ENCODE peak calls at places on chromosomes 1 and 21, in six cellular contexts. One of them, this sample, is unnamed.

GRCh38 chr1:156113263-156114004 is 1.1 kb upstream of the LMNA start:
- DNase-seq in AG09309: no peak
- DNase-seq in tibial nerve: no peak
- DNase-seq in heart left ventricle: no peak
- DNase-seq in neural progenitor cell: peak; percentile 26
- DNase-seq in sigmoid colon: no peak
- DNase-seq in this sample: no peak

GRCh38 chr1:2045468-2046224 is 4.6 kb upstream of the PRKCZ start:
- DNase-seq in sigmoid colon: no peak
- DNase-seq in neural progenitor cell: no peak
- DNase-seq in AG09309: no peak
- DNase-seq in tibial nerve: no peak
- DNase-seq in heart left ventricle: no peak
- DNase-seq in this sample: no peak

GRCh38 chr1:214862421-214862820 is 220.1 kb upstream of the KCNK2 start:
- DNase-seq in heart left ventricle: no peak
- DNase-seq in sigmoid colon: no peak
- DNase-seq in AG09309: no peak
- DNase-seq in tibial nerve: no peak
- DNase-seq in neural progenitor cell: no peak
- DNase-seq in this sample: no peak

GRCh38 chr1:230020451-230020850 is 46.6 kb upstream of the GALNT2 start:
- DNase-seq in AG09309: no peak
- DNase-seq in tibial nerve: no peak
- DNase-seq in sigmoid colon: no peak
- DNase-seq in neural progenitor cell: no peak
- DNase-seq in heart left ventricle: no peak
- DNase-seq in this sample: no peak

GRCh38 chr1:13725714-13726175 is 25.8 kb downstream of the PRDM2 start:
- DNase-seq in heart left ventricle: no peak
- DNase-seq in AG09309: peak; percentile 49
- DNase-seq in sigmoid colon: no peak
- DNase-seq in neural progenitor cell: peak; percentile 19
- DNase-seq in tibial nerve: no peak
- DNase-seq in this sample: peak; percentile 76

GRCh38 chr1:183583466-183583865 is 6.8 kb downstream of the NCF2 start:
- DNase-seq in neural progenitor cell: no peak
- DNase-seq in AG09309: peak; percentile 42
- DNase-seq in sigmoid colon: no peak
- DNase-seq in tibial nerve: no peak
- DNase-seq in heart left ventricle: peak; percentile 47
- DNase-seq in this sample: no peak

GRCh38 chr1:111938536-111938935 is 50.9 kb downstream of the KCND3 start:
- DNase-seq in sigmoid colon: peak; percentile 28
- DNase-seq in heart left ventricle: no peak
- DNase-seq in tibial nerve: no peak
- DNase-seq in neural progenitor cell: no peak
- DNase-seq in AG09309: no peak
- DNase-seq in this sample: no peak

GRCh38 chr1:234943801-234944402 is 184.7 kb downstream of the TOMM20 start:
- DNase-seq in neural progenitor cell: no peak
- DNase-seq in heart left ventricle: no peak
- DNase-seq in tibial nerve: no peak
- DNase-seq in sigmoid colon: peak; percentile 28
- DNase-seq in AG09309: no peak
- DNase-seq in this sample: no peak

GRCh38 chr1:183602510-183602909 is 12.3 kb upstream of the NCF2 start:
- DNase-seq in heart left ventricle: no peak
- DNase-seq in tibial nerve: no peak
- DNase-seq in sigmoid colon: no peak
- DNase-seq in AG09309: no peak
- DNase-seq in neural progenitor cell: no peak
- DNase-seq in this sample: peak; percentile 30

GRCh38 chr21:29670228-29670627 is 269.6 kb downstream of the GRIK1 start:
- DNase-seq in neural progenitor cell: no peak
- DNase-seq in heart left ventricle: no peak
- DNase-seq in AG09309: no peak
- DNase-seq in sigmoid colon: no peak
- DNase-seq in tibial nerve: no peak
- DNase-seq in this sample: no peak

GRCh38 chr1:25617626-25618432 is 1.2 kb downstream of the MAN1C1 start:
- DNase-seq in neural progenitor cell: peak; percentile 68
- DNase-seq in sigmoid colon: peak; percentile 77
- DNase-seq in AG09309: no peak
- DNase-seq in heart left ventricle: no peak
- DNase-seq in tibial nerve: no peak
- DNase-seq in this sample: no peak

GRCh38 chr21:32886339-32886738 is 114.8 kb upstream of the PAXBP1 start:
- DNase-seq in sigmoid colon: no peak
- DNase-seq in tibial nerve: no peak
- DNase-seq in heart left ventricle: no peak
- DNase-seq in AG09309: no peak
- DNase-seq in neural progenitor cell: no peak
- DNase-seq in this sample: peak; percentile 5

GRCh38 chr1:3217887-3218679 is 149.1 kb downstream of the PRDM16 start:
- DNase-seq in tibial nerve: no peak
- DNase-seq in sigmoid colon: no peak
- DNase-seq in neural progenitor cell: no peak
- DNase-seq in heart left ventricle: no peak
- DNase-seq in AG09309: no peak
- DNase-seq in this sample: no peak

GRCh38 chr1:93846929-93847810 is 31.8 kb downstream of the DNTTIP2 start:
- DNase-seq in sigmoid colon: peak; percentile 95
- DNase-seq in heart left ventricle: peak; percentile 85
- DNase-seq in AG09309: no peak
- DNase-seq in neural progenitor cell: peak; percentile 96
- DNase-seq in tibial nerve: peak; percentile 79
- DNase-seq in this sample: peak; percentile 95

GRCh38 chr21:25871566-25871965 is 136.8 kb downstream of the GABPA start:
- DNase-seq in neural progenitor cell: no peak
- DNase-seq in tibial nerve: no peak
- DNase-seq in heart left ventricle: no peak
- DNase-seq in AG09309: no peak
- DNase-seq in sigmoid colon: no peak
- DNase-seq in this sample: peak; percentile 9

GRCh38 chr1:31005198-31005597 is 60.3 kb downstream of the PUM1 start:
- DNase-seq in tibial nerve: no peak
- DNase-seq in sigmoid colon: no peak
- DNase-seq in heart left ventricle: no peak
- DNase-seq in neural progenitor cell: no peak
- DNase-seq in AG09309: no peak
- DNase-seq in this sample: no peak

GRCh38 chr1:91036894-91037829 is 15.3 kb upstream of the ZNF644 start:
- DNase-seq in neural progenitor cell: no peak
- DNase-seq in AG09309: no peak
- DNase-seq in sigmoid colon: no peak
- DNase-seq in tibial nerve: no peak
- DNase-seq in heart left ventricle: no peak
- DNase-seq in this sample: no peak

GRCh38 chr1:1755852-1756251 is 22.4 kb downstream of the NADK start:
- DNase-seq in heart left ventricle: no peak
- DNase-seq in sigmoid colon: no peak
- DNase-seq in tibial nerve: no peak
- DNase-seq in AG09309: no peak
- DNase-seq in neural progenitor cell: no peak
- DNase-seq in this sample: no peak

GRCh38 chr1:101360506-101360905 is 123.7 kb downstream of the S1PR1 start:
- DNase-seq in sigmoid colon: no peak
- DNase-seq in tibial nerve: no peak
- DNase-seq in heart left ventricle: no peak
- DNase-seq in AG09309: no peak
- DNase-seq in neural progenitor cell: no peak
- DNase-seq in this sample: no peak

GRCh38 chr1:52659851-52660596 is 27.1 kb downstream of the SHISAL2A start:
- DNase-seq in AG09309: no peak
- DNase-seq in sigmoid colon: no peak
- DNase-seq in heart left ventricle: no peak
- DNase-seq in neural progenitor cell: peak; percentile 45
- DNase-seq in tibial nerve: no peak
- DNase-seq in this sample: no peak

GRCh38 chr1:150512846-150513245 is 2.7 kb upstream of the FALEC start:
- DNase-seq in heart left ventricle: no peak
- DNase-seq in sigmoid colon: no peak
- DNase-seq in tibial nerve: no peak
- DNase-seq in neural progenitor cell: no peak
- DNase-seq in AG09309: no peak
- DNase-seq in this sample: no peak

GRCh38 chr1:53182111-53182593 is 14.5 kb upstream of the CPT2 start:
- DNase-seq in heart left ventricle: peak; percentile 78
- DNase-seq in neural progenitor cell: peak; percentile 90
- DNase-seq in AG09309: no peak
- DNase-seq in sigmoid colon: peak; percentile 90
- DNase-seq in tibial nerve: peak; percentile 88
- DNase-seq in this sample: peak; percentile 88

GRCh38 chr1:169392406-169392805 is 24.4 kb downstream of the BLZF1 start:
- DNase-seq in heart left ventricle: no peak
- DNase-seq in sigmoid colon: no peak
- DNase-seq in tibial nerve: no peak
- DNase-seq in AG09309: no peak
- DNase-seq in neural progenitor cell: no peak
- DNase-seq in this sample: no peak

GRCh38 chr1:66933887-66934700 is 9.3 kb downstream of the MIER1 start:
- DNase-seq in AG09309: no peak
- DNase-seq in neural progenitor cell: no peak
- DNase-seq in sigmoid colon: no peak
- DNase-seq in heart left ventricle: no peak
- DNase-seq in tibial nerve: no peak
- DNase-seq in this sample: no peak
- H3K4me3 ChIP-seq in AG09309: no peak overlapping the region
- H3K4me3 ChIP-seq in neural progenitor cell: no peak overlapping the region
- H3K4me3 ChIP-seq in sigmoid colon: no peak overlapping the region
- H3K4me3 ChIP-seq in heart left ventricle: no peak overlapping the region
- H3K4me3 ChIP-seq in tibial nerve: no peak overlapping the region
- H3K4me3 ChIP-seq in this sample: peak overlapping the region; percentile 96

GRCh38 chr1:223748405-223748772 is 36.0 kb downstream of the CAPN2 start:
- DNase-seq in neural progenitor cell: no peak
- DNase-seq in tibial nerve: no peak
- DNase-seq in sigmoid colon: no peak
- DNase-seq in AG09309: no peak
- DNase-seq in heart left ventricle: no peak
- DNase-seq in this sample: peak; percentile 76
- H3K4me3 ChIP-seq in neural progenitor cell: peak overlapping the region; percentile 58
- H3K4me3 ChIP-seq in tibial nerve: peak overlapping the region; percentile 38
- H3K4me3 ChIP-seq in sigmoid colon: peak overlapping the region; percentile 58
- H3K4me3 ChIP-seq in AG09309: no peak overlapping the region
- H3K4me3 ChIP-seq in heart left ventricle: peak overlapping the region; percentile 29
- H3K4me3 ChIP-seq in this sample: peak overlapping the region; percentile 53

GRCh38 chr1:205810448-205811157 is 2.4 kb downstream of the SLC41A1 start:
- DNase-seq in sigmoid colon: no peak
- DNase-seq in AG09309: no peak
- DNase-seq in heart left ventricle: no peak
- DNase-seq in neural progenitor cell: peak; percentile 44
- DNase-seq in tibial nerve: no peak
- DNase-seq in this sample: no peak

GRCh38 chr1:205811660-205812059 is 1.3 kb downstream of the SLC41A1 start:
- DNase-seq in sigmoid colon: no peak
- DNase-seq in heart left ventricle: peak; percentile 86
- DNase-seq in neural progenitor cell: no peak
- DNase-seq in AG09309: no peak
- DNase-seq in tibial nerve: no peak
- DNase-seq in this sample: no peak

GRCh38 chr1:205812878-205813754 is at the start of gene SLC41A1:
- DNase-seq in tibial nerve: peak; percentile 92
- DNase-seq in neural progenitor cell: peak; percentile 95
- DNase-seq in sigmoid colon: peak; percentile 98
- DNase-seq in AG09309: peak; percentile 62
- DNase-seq in heart left ventricle: peak; percentile 96
- DNase-seq in this sample: peak; percentile 91

GRCh38 chr1:205813755-205814058 is 709 bp upstream of the SLC41A1 start:
- DNase-seq in neural progenitor cell: no peak
- DNase-seq in sigmoid colon: no peak
- DNase-seq in AG09309: no peak
- DNase-seq in tibial nerve: no peak
- DNase-seq in heart left ventricle: no peak
- DNase-seq in this sample: no peak

GRCh38 chr1:205812271-205812877 is 624 bp downstream of the SLC41A1 start:
- DNase-seq in neural progenitor cell: peak; percentile 74
- DNase-seq in AG09309: no peak
- DNase-seq in sigmoid colon: peak; percentile 70
- DNase-seq in tibial nerve: no peak
- DNase-seq in heart left ventricle: no peak
- DNase-seq in this sample: no peak
- H3K4me3 ChIP-seq in neural progenitor cell: peak overlapping the region; percentile 79
- H3K4me3 ChIP-seq in AG09309: peak overlapping the region; percentile 94
- H3K4me3 ChIP-seq in sigmoid colon: peak overlapping the region; percentile 95
- H3K4me3 ChIP-seq in tibial nerve: peak overlapping the region; percentile 97
- H3K4me3 ChIP-seq in heart left ventricle: peak overlapping the region; percentile 95
- H3K4me3 ChIP-seq in this sample: peak overlapping the region; percentile 84

GRCh38 chr1:109164538-109164937 is 49.2 kb upstream of the SARS1 start:
- DNase-seq in sigmoid colon: no peak
- DNase-seq in neural progenitor cell: no peak
- DNase-seq in AG09309: no peak
- DNase-seq in tibial nerve: no peak
- DNase-seq in heart left ventricle: no peak
- DNase-seq in this sample: no peak

GRCh38 chr1:109163549-109163948 is 49.6 kb downstream of the ELAPOR1 start:
- DNase-seq in heart left ventricle: no peak
- DNase-seq in sigmoid colon: no peak
- DNase-seq in tibial nerve: no peak
- DNase-seq in AG09309: no peak
- DNase-seq in neural progenitor cell: no peak
- DNase-seq in this sample: peak; percentile 33

GRCh38 chr1:109162626-109163025 is 48.7 kb downstream of the ELAPOR1 start:
- DNase-seq in AG09309: no peak
- DNase-seq in tibial nerve: no peak
- DNase-seq in neural progenitor cell: no peak
- DNase-seq in heart left ventricle: no peak
- DNase-seq in sigmoid colon: no peak
- DNase-seq in this sample: no peak

GRCh38 chr1:109160054-109160840 is 46.3 kb downstream of the ELAPOR1 start:
- DNase-seq in AG09309: no peak
- DNase-seq in sigmoid colon: no peak
- DNase-seq in tibial nerve: no peak
- DNase-seq in neural progenitor cell: no peak
- DNase-seq in heart left ventricle: no peak
- DNase-seq in this sample: no peak

DNA sequence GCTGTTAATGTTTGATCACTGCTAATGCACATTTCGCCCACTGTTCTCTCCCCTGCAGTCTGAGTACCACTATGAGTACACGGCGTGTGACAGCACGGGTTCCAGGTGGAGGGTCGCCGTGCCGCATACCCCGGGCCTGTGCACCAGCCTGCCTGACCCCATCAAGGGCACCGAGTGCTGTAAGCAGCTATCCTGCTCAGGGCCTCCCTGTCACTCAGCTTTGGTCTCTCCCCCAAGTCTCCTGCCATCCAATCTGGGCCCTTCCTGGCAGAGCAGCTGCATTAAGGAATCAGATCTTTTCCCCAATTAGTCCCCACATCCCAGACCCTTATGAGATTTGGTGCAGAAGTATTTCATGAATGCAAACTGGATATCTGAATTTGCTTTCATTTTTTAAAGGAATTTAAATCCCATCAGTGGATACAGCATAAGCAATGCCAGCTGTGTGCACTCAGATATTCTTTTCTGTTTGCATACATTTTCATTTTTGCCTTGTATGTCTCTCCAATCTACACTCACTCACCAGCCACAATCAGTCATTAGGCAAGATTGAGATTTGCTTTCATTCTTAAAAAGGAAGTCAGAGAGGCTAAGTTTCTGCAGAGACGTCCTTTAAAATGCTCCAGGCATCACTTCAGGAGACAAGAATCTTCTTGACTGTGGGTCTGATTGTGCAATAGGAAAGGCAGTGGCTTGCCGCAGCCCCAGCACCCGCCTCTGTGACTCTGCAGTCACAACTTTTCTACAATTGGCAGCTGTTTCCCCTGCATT is 48.1 kb downstream of the ELAPOR1 start:
- DNase-seq in neural progenitor cell: no peak
- DNase-seq in heart left ventricle: no peak
- DNase-seq in sigmoid colon: peak; percentile 70
- DNase-seq in tibial nerve: no peak
- DNase-seq in AG09309: peak; percentile 85
- DNase-seq in this sample: peak; percentile 87
- H3K4me3 ChIP-seq in neural progenitor cell: no peak overlapping the region
- H3K4me3 ChIP-seq in heart left ventricle: no peak overlapping the region
- H3K4me3 ChIP-seq in sigmoid colon: no peak overlapping the region
- H3K4me3 ChIP-seq in tibial nerve: no peak overlapping the region
- H3K4me3 ChIP-seq in AG09309: peak overlapping the region; percentile 22
- H3K4me3 ChIP-seq in this sample: no peak overlapping the region